ENCODE peak calls at places on chromosomes 6 and 20, in ten cellular contexts. One of them, this sample, is unnamed.

GRCh38 chr6:139708342-139709199 is 334.1 kb upstream of the CITED2 start:
- DNase-seq in stimulated activated CD8-positive, alpha-beta memory T cell treated with anti-CD3 and anti-CD28 coated beads, Interleukin-15, amount 100 ng/mL, for 48 hours: no peak
- DNase-seq in germinal center: no peak
- DNase-seq in GM04504: peak; percentile 58
- DNase-seq in left lobe of liver: no peak
- DNase-seq in right lobe of liver: no peak
- DNase-seq in nucleus accumbens: no peak
- DNase-seq in Kasumi-1: no peak
- DNase-seq in M059J: peak; percentile 97
- DNase-seq in stimulated activated CD4-positive, alpha-beta T cell treated with anti-CD3 and anti-CD28 coated beads, Interleukin-2, amount 100 ng/mL, for 48 hours: no peak
- DNase-seq in this sample: no peak

GRCh38 chr20:371755-372542 is 8.6 kb upstream of the TRIB3 start:
- DNase-seq in stimulated activated CD4-positive, alpha-beta T cell treated with anti-CD3 and anti-CD28 coated beads, Interleukin-2, amount 100 ng/mL, for 48 hours: no peak
- DNase-seq in nucleus accumbens: no peak
- DNase-seq in stimulated activated CD8-positive, alpha-beta memory T cell treated with anti-CD3 and anti-CD28 coated beads, Interleukin-15, amount 100 ng/mL, for 48 hours: no peak
- DNase-seq in germinal center: no peak
- DNase-seq in left lobe of liver: peak; percentile 98
- DNase-seq in M059J: peak; percentile 95
- DNase-seq in Kasumi-1: peak; percentile 73
- DNase-seq in right lobe of liver: peak; percentile 97
- DNase-seq in GM04504: peak; percentile 88
- DNase-seq in this sample: peak; percentile 93

GRCh38 chr20:62907377-62908317 is 18.7 kb downstream of the DIDO1 start:
- DNase-seq in stimulated activated CD8-positive, alpha-beta memory T cell treated with anti-CD3 and anti-CD28 coated beads, Interleukin-15, amount 100 ng/mL, for 48 hours: no peak
- DNase-seq in Kasumi-1: peak; percentile 26
- DNase-seq in GM04504: no peak
- DNase-seq in M059J: peak; percentile 25
- DNase-seq in nucleus accumbens: no peak
- DNase-seq in stimulated activated CD4-positive, alpha-beta T cell treated with anti-CD3 and anti-CD28 coated beads, Interleukin-2, amount 100 ng/mL, for 48 hours: no peak
- DNase-seq in left lobe of liver: no peak
- DNase-seq in right lobe of liver: no peak
- DNase-seq in germinal center: peak; percentile 57
- DNase-seq in this sample: no peak

GRCh38 chr20:5657190-5657872 is 92.9 kb upstream of the SHLD1 start:
- DNase-seq in left lobe of liver: no peak
- DNase-seq in stimulated activated CD4-positive, alpha-beta T cell treated with anti-CD3 and anti-CD28 coated beads, Interleukin-2, amount 100 ng/mL, for 48 hours: no peak
- DNase-seq in stimulated activated CD8-positive, alpha-beta memory T cell treated with anti-CD3 and anti-CD28 coated beads, Interleukin-15, amount 100 ng/mL, for 48 hours: no peak
- DNase-seq in germinal center: no peak
- DNase-seq in Kasumi-1: no peak
- DNase-seq in right lobe of liver: peak; percentile 54
- DNase-seq in M059J: peak; percentile 100
- DNase-seq in nucleus accumbens: no peak
- DNase-seq in GM04504: peak; percentile 98
- DNase-seq in this sample: no peak

GRCh38 chr6:152001408-152001807 is 193.9 kb downstream of the ESR1 start:
- DNase-seq in GM04504: no peak
- DNase-seq in nucleus accumbens: no peak
- DNase-seq in Kasumi-1: no peak
- DNase-seq in left lobe of liver: no peak
- DNase-seq in right lobe of liver: no peak
- DNase-seq in germinal center: no peak
- DNase-seq in M059J: no peak
- DNase-seq in stimulated activated CD4-positive, alpha-beta T cell treated with anti-CD3 and anti-CD28 coated beads, Interleukin-2, amount 100 ng/mL, for 48 hours: no peak
- DNase-seq in stimulated activated CD8-positive, alpha-beta memory T cell treated with anti-CD3 and anti-CD28 coated beads, Interleukin-15, amount 100 ng/mL, for 48 hours: no peak
- DNase-seq in this sample: no peak

GRCh38 chr20:64253443-64253842 is 2.1 kb upstream of the PCMTD2 start:
- DNase-seq in germinal center: no peak
- DNase-seq in M059J: no peak
- DNase-seq in Kasumi-1: no peak
- DNase-seq in left lobe of liver: no peak
- DNase-seq in GM04504: no peak
- DNase-seq in stimulated activated CD8-positive, alpha-beta memory T cell treated with anti-CD3 and anti-CD28 coated beads, Interleukin-15, amount 100 ng/mL, for 48 hours: no peak
- DNase-seq in stimulated activated CD4-positive, alpha-beta T cell treated with anti-CD3 and anti-CD28 coated beads, Interleukin-2, amount 100 ng/mL, for 48 hours: no peak
- DNase-seq in right lobe of liver: no peak
- DNase-seq in nucleus accumbens: no peak
- DNase-seq in this sample: no peak

GRCh38 chr6:164106345-164106769 is 691.8 kb downstream of the QKI start:
- DNase-seq in left lobe of liver: no peak
- DNase-seq in nucleus accumbens: no peak
- DNase-seq in stimulated activated CD4-positive, alpha-beta T cell treated with anti-CD3 and anti-CD28 coated beads, Interleukin-2, amount 100 ng/mL, for 48 hours: no peak
- DNase-seq in Kasumi-1: peak; percentile 17
- DNase-seq in GM04504: no peak
- DNase-seq in stimulated activated CD8-positive, alpha-beta memory T cell treated with anti-CD3 and anti-CD28 coated beads, Interleukin-15, amount 100 ng/mL, for 48 hours: no peak
- DNase-seq in right lobe of liver: no peak
- DNase-seq in M059J: peak; percentile 36
- DNase-seq in germinal center: no peak
- DNase-seq in this sample: no peak

GRCh38 chr6:38876470-38876869 is 161.4 kb downstream of the DNAH8 start:
- DNase-seq in M059J: peak; percentile 43
- DNase-seq in GM04504: no peak
- DNase-seq in Kasumi-1: peak; percentile 79
- DNase-seq in stimulated activated CD4-positive, alpha-beta T cell treated with anti-CD3 and anti-CD28 coated beads, Interleukin-2, amount 100 ng/mL, for 48 hours: peak; percentile 30
- DNase-seq in stimulated activated CD8-positive, alpha-beta memory T cell treated with anti-CD3 and anti-CD28 coated beads, Interleukin-15, amount 100 ng/mL, for 48 hours: no peak
- DNase-seq in right lobe of liver: no peak
- DNase-seq in germinal center: no peak
- DNase-seq in left lobe of liver: no peak
- DNase-seq in nucleus accumbens: no peak
- DNase-seq in this sample: no peak

This sample was measured in upper lobe of right lung.